ENCODE peak calls at places on chromosomes 6 and 20, in six cellular contexts. One of them, this sample, is unnamed.
A peak's percentile ranks its signal among the peaks of the same experiment; 100 is the strongest.

GRCh38 chr20:36634342-36634741 is 11.7 kb downstream of the SLA2 start:
- DNase-seq in RCC 7860: no peak
- DNase-seq in stimulated activated CD4-positive, alpha-beta T cell treated with anti-CD3 and anti-CD28 coated beads, Interleukin-1b, Interleukin-23, amount 100 ng/mL, for 24 hours: no peak
- DNase-seq in Ammon's horn: no peak
- DNase-seq in stimulated activated naive B cell treated with anti-CD40 and anti-IgM and Interleukin-4, amounts not matched to agents 10 μg/mL and 1 μg/mL and 100 μg/mL, for 72 hours: no peak
- DNase-seq in NCI-H1092: no peak
- DNase-seq in this sample: no peak

GRCh38 chr20:50572922-50573777 is 63.0 kb downstream of the PTPN1 start:
- DNase-seq in stimulated activated CD4-positive, alpha-beta T cell treated with anti-CD3 and anti-CD28 coated beads, Interleukin-1b, Interleukin-23, amount 100 ng/mL, for 24 hours: no peak
- DNase-seq in Ammon's horn: peak; percentile 74
- DNase-seq in stimulated activated naive B cell treated with anti-CD40 and anti-IgM and Interleukin-4, amounts not matched to agents 10 μg/mL and 1 μg/mL and 100 μg/mL, for 72 hours: no peak
- DNase-seq in NCI-H1092: peak; percentile 86
- DNase-seq in RCC 7860: peak; percentile 57
- DNase-seq in this sample: no peak

GRCh38 chr6:106628658-106629102 is 618 bp downstream of the RTN4IP1 start:
- DNase-seq in Ammon's horn: peak; percentile 6
- DNase-seq in stimulated activated naive B cell treated with anti-CD40 and anti-IgM and Interleukin-4, amounts not matched to agents 10 μg/mL and 1 μg/mL and 100 μg/mL, for 72 hours: no peak
- DNase-seq in RCC 7860: no peak
- DNase-seq in stimulated activated CD4-positive, alpha-beta T cell treated with anti-CD3 and anti-CD28 coated beads, Interleukin-1b, Interleukin-23, amount 100 ng/mL, for 24 hours: no peak
- DNase-seq in NCI-H1092: no peak
- DNase-seq in this sample: peak; percentile 5

GRCh38 chr6:89216411-89216810 is 747 bp downstream of the GABRR1 start:
- DNase-seq in RCC 7860: no peak
- DNase-seq in Ammon's horn: no peak
- DNase-seq in NCI-H1092: no peak
- DNase-seq in stimulated activated naive B cell treated with anti-CD40 and anti-IgM and Interleukin-4, amounts not matched to agents 10 μg/mL and 1 μg/mL and 100 μg/mL, for 72 hours: no peak
- DNase-seq in stimulated activated CD4-positive, alpha-beta T cell treated with anti-CD3 and anti-CD28 coated beads, Interleukin-1b, Interleukin-23, amount 100 ng/mL, for 24 hours: no peak
- DNase-seq in this sample: no peak

GRCh38 chr6:139568956-139569538 is 194.6 kb upstream of the CITED2 start:
- DNase-seq in RCC 7860: peak; percentile 79
- DNase-seq in NCI-H1092: no peak
- DNase-seq in stimulated activated CD4-positive, alpha-beta T cell treated with anti-CD3 and anti-CD28 coated beads, Interleukin-1b, Interleukin-23, amount 100 ng/mL, for 24 hours: no peak
- DNase-seq in Ammon's horn: no peak
- DNase-seq in stimulated activated naive B cell treated with anti-CD40 and anti-IgM and Interleukin-4, amounts not matched to agents 10 μg/mL and 1 μg/mL and 100 μg/mL, for 72 hours: no peak
- DNase-seq in this sample: no peak

GRCh38 chr6:42230320-42231034 is 12.8 kb upstream of the MRPS10 start:
- DNase-seq in RCC 7860: peak; percentile 15
- DNase-seq in stimulated activated naive B cell treated with anti-CD40 and anti-IgM and Interleukin-4, amounts not matched to agents 10 μg/mL and 1 μg/mL and 100 μg/mL, for 72 hours: no peak
- DNase-seq in NCI-H1092: no peak
- DNase-seq in Ammon's horn: no peak
- DNase-seq in stimulated activated CD4-positive, alpha-beta T cell treated with anti-CD3 and anti-CD28 coated beads, Interleukin-1b, Interleukin-23, amount 100 ng/mL, for 24 hours: no peak
- DNase-seq in this sample: no peak

GRCh38 chr6:25921525-25922203 is 8.8 kb downstream of the SLC17A2 start:
- DNase-seq in stimulated activated CD4-positive, alpha-beta T cell treated with anti-CD3 and anti-CD28 coated beads, Interleukin-1b, Interleukin-23, amount 100 ng/mL, for 24 hours: no peak
- DNase-seq in stimulated activated naive B cell treated with anti-CD40 and anti-IgM and Interleukin-4, amounts not matched to agents 10 μg/mL and 1 μg/mL and 100 μg/mL, for 72 hours: no peak
- DNase-seq in RCC 7860: no peak
- DNase-seq in NCI-H1092: no peak
- DNase-seq in Ammon's horn: no peak
- DNase-seq in this sample: no peak

GRCh38 chr6:70277480-70277879 is 25.4 kb downstream of the COL9A1 start:
- DNase-seq in stimulated activated naive B cell treated with anti-CD40 and anti-IgM and Interleukin-4, amounts not matched to agents 10 μg/mL and 1 μg/mL and 100 μg/mL, for 72 hours: no peak
- DNase-seq in stimulated activated CD4-positive, alpha-beta T cell treated with anti-CD3 and anti-CD28 coated beads, Interleukin-1b, Interleukin-23, amount 100 ng/mL, for 24 hours: no peak
- DNase-seq in Ammon's horn: no peak
- DNase-seq in RCC 7860: no peak
- DNase-seq in NCI-H1092: no peak
- DNase-seq in this sample: no peak

GRCh38 chr6:162602759-162603158 is 124.8 kb downstream of the PRKN start:
- DNase-seq in RCC 7860: no peak
- DNase-seq in Ammon's horn: peak; percentile 28
- DNase-seq in stimulated activated CD4-positive, alpha-beta T cell treated with anti-CD3 and anti-CD28 coated beads, Interleukin-1b, Interleukin-23, amount 100 ng/mL, for 24 hours: no peak
- DNase-seq in stimulated activated naive B cell treated with anti-CD40 and anti-IgM and Interleukin-4, amounts not matched to agents 10 μg/mL and 1 μg/mL and 100 μg/mL, for 72 hours: no peak
- DNase-seq in NCI-H1092: no peak
- DNase-seq in this sample: no peak

GRCh38 chr6:134795696-134796095 is 154.2 kb downstream of the ALDH8A1 start:
- DNase-seq in RCC 7860: no peak
- DNase-seq in stimulated activated CD4-positive, alpha-beta T cell treated with anti-CD3 and anti-CD28 coated beads, Interleukin-1b, Interleukin-23, amount 100 ng/mL, for 24 hours: no peak
- DNase-seq in stimulated activated naive B cell treated with anti-CD40 and anti-IgM and Interleukin-4, amounts not matched to agents 10 μg/mL and 1 μg/mL and 100 μg/mL, for 72 hours: no peak
- DNase-seq in NCI-H1092: no peak
- DNase-seq in Ammon's horn: peak; percentile 9
- DNase-seq in this sample: no peak

GRCh38 chr20:56925696-56926101 is 296.6 kb downstream of the TFAP2C start:
- DNase-seq in NCI-H1092: no peak
- DNase-seq in stimulated activated naive B cell treated with anti-CD40 and anti-IgM and Interleukin-4, amounts not matched to agents 10 μg/mL and 1 μg/mL and 100 μg/mL, for 72 hours: no peak
- DNase-seq in RCC 7860: no peak
- DNase-seq in stimulated activated CD4-positive, alpha-beta T cell treated with anti-CD3 and anti-CD28 coated beads, Interleukin-1b, Interleukin-23, amount 100 ng/mL, for 24 hours: no peak
- DNase-seq in Ammon's horn: no peak
- DNase-seq in this sample: peak; percentile 18

GRCh38 chr20:1440024-1440423 is 26.6 kb downstream of the NSFL1C start:
- DNase-seq in NCI-H1092: no peak
- DNase-seq in RCC 7860: no peak
- DNase-seq in stimulated activated CD4-positive, alpha-beta T cell treated with anti-CD3 and anti-CD28 coated beads, Interleukin-1b, Interleukin-23, amount 100 ng/mL, for 24 hours: no peak
- DNase-seq in Ammon's horn: no peak
- DNase-seq in stimulated activated naive B cell treated with anti-CD40 and anti-IgM and Interleukin-4, amounts not matched to agents 10 μg/mL and 1 μg/mL and 100 μg/mL, for 72 hours: no peak
- DNase-seq in this sample: no peak

GRCh38 chr6:65650086-65650485 is 56.9 kb downstream of the EYS start:
- DNase-seq in stimulated activated CD4-positive, alpha-beta T cell treated with anti-CD3 and anti-CD28 coated beads, Interleukin-1b, Interleukin-23, amount 100 ng/mL, for 24 hours: no peak
- DNase-seq in stimulated activated naive B cell treated with anti-CD40 and anti-IgM and Interleukin-4, amounts not matched to agents 10 μg/mL and 1 μg/mL and 100 μg/mL, for 72 hours: no peak
- DNase-seq in NCI-H1092: no peak
- DNase-seq in RCC 7860: no peak
- DNase-seq in Ammon's horn: no peak
- DNase-seq in this sample: no peak

GRCh38 chr6:1838604-1839003 is 228.9 kb downstream of the FOXC1 start:
- DNase-seq in stimulated activated CD4-positive, alpha-beta T cell treated with anti-CD3 and anti-CD28 coated beads, Interleukin-1b, Interleukin-23, amount 100 ng/mL, for 24 hours: no peak
- DNase-seq in NCI-H1092: no peak
- DNase-seq in Ammon's horn: no peak
- DNase-seq in stimulated activated naive B cell treated with anti-CD40 and anti-IgM and Interleukin-4, amounts not matched to agents 10 μg/mL and 1 μg/mL and 100 μg/mL, for 72 hours: no peak
- DNase-seq in RCC 7860: no peak
- DNase-seq in this sample: no peak

GRCh38 chr20:24964518-24964838 is 15.4 kb downstream of the CST7 start:
- DNase-seq in Ammon's horn: no peak
- DNase-seq in NCI-H1092: peak; percentile 4
- DNase-seq in RCC 7860: no peak
- DNase-seq in stimulated activated naive B cell treated with anti-CD40 and anti-IgM and Interleukin-4, amounts not matched to agents 10 μg/mL and 1 μg/mL and 100 μg/mL, for 72 hours: no peak
- DNase-seq in stimulated activated CD4-positive, alpha-beta T cell treated with anti-CD3 and anti-CD28 coated beads, Interleukin-1b, Interleukin-23, amount 100 ng/mL, for 24 hours: no peak
- DNase-seq in this sample: no peak

GRCh38 chr6:143877584-143878271 is 13.5 kb downstream of the ZC2HC1B start:
- DNase-seq in NCI-H1092: no peak
- DNase-seq in stimulated activated CD4-positive, alpha-beta T cell treated with anti-CD3 and anti-CD28 coated beads, Interleukin-1b, Interleukin-23, amount 100 ng/mL, for 24 hours: no peak
- DNase-seq in RCC 7860: no peak
- DNase-seq in Ammon's horn: no peak
- DNase-seq in stimulated activated naive B cell treated with anti-CD40 and anti-IgM and Interleukin-4, amounts not matched to agents 10 μg/mL and 1 μg/mL and 100 μg/mL, for 72 hours: no peak
- DNase-seq in this sample: no peak

GRCh38 chr20:36549628-36549941 is 8.3 kb downstream of the MYL9 start:
- DNase-seq in RCC 7860: no peak
- DNase-seq in Ammon's horn: no peak
- DNase-seq in stimulated activated naive B cell treated with anti-CD40 and anti-IgM and Interleukin-4, amounts not matched to agents 10 μg/mL and 1 μg/mL and 100 μg/mL, for 72 hours: no peak
- DNase-seq in stimulated activated CD4-positive, alpha-beta T cell treated with anti-CD3 and anti-CD28 coated beads, Interleukin-1b, Interleukin-23, amount 100 ng/mL, for 24 hours: no peak
- DNase-seq in NCI-H1092: no peak
- DNase-seq in this sample: no peak

GRCh38 chr20:9068232-9068781 is 580 bp upstream of the PLCB4 start:
- DNase-seq in stimulated activated CD4-positive, alpha-beta T cell treated with anti-CD3 and anti-CD28 coated beads, Interleukin-1b, Interleukin-23, amount 100 ng/mL, for 24 hours: no peak
- DNase-seq in Ammon's horn: peak; percentile 25
- DNase-seq in stimulated activated naive B cell treated with anti-CD40 and anti-IgM and Interleukin-4, amounts not matched to agents 10 μg/mL and 1 μg/mL and 100 μg/mL, for 72 hours: no peak
- DNase-seq in NCI-H1092: peak; percentile 65
- DNase-seq in RCC 7860: no peak
- DNase-seq in this sample: peak; percentile 73

GRCh38 chr6:31058128-31058894 is 48.0 kb downstream of the MUC22 start:
- DNase-seq in RCC 7860: peak; percentile 90
- DNase-seq in stimulated activated naive B cell treated with anti-CD40 and anti-IgM and Interleukin-4, amounts not matched to agents 10 μg/mL and 1 μg/mL and 100 μg/mL, for 72 hours: no peak
- DNase-seq in NCI-H1092: peak; percentile 0
- DNase-seq in Ammon's horn: peak; percentile 73
- DNase-seq in stimulated activated CD4-positive, alpha-beta T cell treated with anti-CD3 and anti-CD28 coated beads, Interleukin-1b, Interleukin-23, amount 100 ng/mL, for 24 hours: no peak
- DNase-seq in this sample: no peak

GRCh38 chr6:10316327-10316726 is 98.5 kb downstream of the TFAP2A start:
- DNase-seq in stimulated activated CD4-positive, alpha-beta T cell treated with anti-CD3 and anti-CD28 coated beads, Interleukin-1b, Interleukin-23, amount 100 ng/mL, for 24 hours: no peak
- DNase-seq in Ammon's horn: peak; percentile 83
- DNase-seq in stimulated activated naive B cell treated with anti-CD40 and anti-IgM and Interleukin-4, amounts not matched to agents 10 μg/mL and 1 μg/mL and 100 μg/mL, for 72 hours: no peak
- DNase-seq in NCI-H1092: no peak
- DNase-seq in RCC 7860: no peak
- DNase-seq in this sample: no peak

GRCh38 chr6:53811082-53811481 is 16.3 kb downstream of the LRRC1 start:
- DNase-seq in stimulated activated CD4-positive, alpha-beta T cell treated with anti-CD3 and anti-CD28 coated beads, Interleukin-1b, Interleukin-23, amount 100 ng/mL, for 24 hours: no peak
- DNase-seq in NCI-H1092: no peak
- DNase-seq in RCC 7860: peak; percentile 50
- DNase-seq in stimulated activated naive B cell treated with anti-CD40 and anti-IgM and Interleukin-4, amounts not matched to agents 10 μg/mL and 1 μg/mL and 100 μg/mL, for 72 hours: no peak
- DNase-seq in Ammon's horn: no peak
- DNase-seq in this sample: no peak

This sample was measured in SK-N-DZ.